ENCODE peak calls at places on chromosomes 12 and 14, in nine cellular contexts. One of them, this sample, is unnamed.

GRCh38 chr12:41962171-41962572 is 182.5 kb downstream of the GXYLT1 start:
- DNase-seq in fibroblast of villous mesenchyme: no peak
- DNase-seq in cardiac muscle cell: no peak
- DNase-seq in left lung: no peak
- DNase-seq in NB4: no peak
- DNase-seq in astrocyte of the spinal cord: peak
- DNase-seq in left ventricle myocardium inferior: peak
- DNase-seq in A549: no peak
- DNase-seq in bronchial epithelial cell: no peak
- DNase-seq in this sample: no peak

GRCh38 chr12:128905003-128905544 is 51.8 kb downstream of the GLT1D1 start:
- DNase-seq in fibroblast of villous mesenchyme: no peak
- DNase-seq in cardiac muscle cell: no peak
- DNase-seq in left lung: no peak
- DNase-seq in NB4: no peak
- DNase-seq in astrocyte of the spinal cord: no peak
- DNase-seq in left ventricle myocardium inferior: no peak
- DNase-seq in A549: no peak
- DNase-seq in bronchial epithelial cell: peak
- DNase-seq in this sample: no peak

GRCh38 chr12:13851828-13852227 is 129.6 kb downstream of the GRIN2B start:
- DNase-seq in fibroblast of villous mesenchyme: no peak
- DNase-seq in cardiac muscle cell: peak
- DNase-seq in left lung: no peak
- DNase-seq in NB4: no peak
- DNase-seq in astrocyte of the spinal cord: no peak
- DNase-seq in left ventricle myocardium inferior: no peak
- DNase-seq in A549: peak
- DNase-seq in bronchial epithelial cell: no peak
- DNase-seq in this sample: no peak

GRCh38 chr14:65330416-65330815 is 82.1 kb upstream of the FUT8 start:
- DNase-seq in fibroblast of villous mesenchyme: peak
- DNase-seq in cardiac muscle cell: no peak
- DNase-seq in left lung: no peak
- DNase-seq in NB4: no peak
- DNase-seq in astrocyte of the spinal cord: no peak
- DNase-seq in left ventricle myocardium inferior: no peak
- DNase-seq in A549: no peak
- DNase-seq in bronchial epithelial cell: peak
- DNase-seq in this sample: no peak

GRCh38 chr12:6935551-6936377 is 7.9 kb upstream of the RNU7-1 start:
- DNase-seq in fibroblast of villous mesenchyme: no peak
- DNase-seq in cardiac muscle cell: no peak
- DNase-seq in left lung: no peak
- DNase-seq in NB4: no peak
- DNase-seq in astrocyte of the spinal cord: no peak
- DNase-seq in left ventricle myocardium inferior: no peak
- DNase-seq in A549: no peak
- DNase-seq in bronchial epithelial cell: no peak
- DNase-seq in this sample: no peak

GRCh38 chr14:68795602-68796417 is 2.9 kb upstream of the ZFP36L1 start:
- DNase-seq in fibroblast of villous mesenchyme: peak
- DNase-seq in cardiac muscle cell: peak
- DNase-seq in left lung: peak
- DNase-seq in NB4: no peak
- DNase-seq in astrocyte of the spinal cord: peak
- DNase-seq in left ventricle myocardium inferior: peak
- DNase-seq in A549: peak
- DNase-seq in bronchial epithelial cell: peak
- DNase-seq in this sample: peak

GRCh38 chr12:122021822-122022392 is at the start of gene BCL7A:
- DNase-seq in fibroblast of villous mesenchyme: peak
- DNase-seq in cardiac muscle cell: peak
- DNase-seq in left lung: peak
- DNase-seq in NB4: peak
- DNase-seq in astrocyte of the spinal cord: peak
- DNase-seq in left ventricle myocardium inferior: peak
- DNase-seq in A549: peak
- DNase-seq in bronchial epithelial cell: peak
- DNase-seq in this sample: peak

GRCh38 chr14:104429291-104429861 is 150.2 kb upstream of the C14orf180 start:
- DNase-seq in fibroblast of villous mesenchyme: no peak
- DNase-seq in cardiac muscle cell: no peak
- DNase-seq in left lung: no peak
- DNase-seq in NB4: no peak
- DNase-seq in astrocyte of the spinal cord: no peak
- DNase-seq in left ventricle myocardium inferior: no peak
- DNase-seq in A549: no peak
- DNase-seq in bronchial epithelial cell: no peak
- DNase-seq in this sample: no peak

GRCh38 chr14:29705801-29706200 is 221.8 kb downstream of the PRKD1 start:
- DNase-seq in fibroblast of villous mesenchyme: no peak
- DNase-seq in cardiac muscle cell: no peak
- DNase-seq in left lung: no peak
- DNase-seq in NB4: no peak
- DNase-seq in astrocyte of the spinal cord: no peak
- DNase-seq in left ventricle myocardium inferior: no peak
- DNase-seq in A549: no peak
- DNase-seq in bronchial epithelial cell: no peak
- DNase-seq in this sample: no peak

GRCh38 chr14:29911815-29912214 is 15.8 kb downstream of the PRKD1 start:
- DNase-seq in fibroblast of villous mesenchyme: no peak
- DNase-seq in cardiac muscle cell: no peak
- DNase-seq in left lung: no peak
- DNase-seq in NB4: no peak
- DNase-seq in astrocyte of the spinal cord: no peak
- DNase-seq in left ventricle myocardium inferior: no peak
- DNase-seq in A549: no peak
- DNase-seq in bronchial epithelial cell: no peak
- DNase-seq in this sample: peak

GRCh38 chr12:124904306-124905098 is 9.9 kb downstream of the UBC start:
- DNase-seq in fibroblast of villous mesenchyme: peak
- DNase-seq in cardiac muscle cell: peak
- DNase-seq in left lung: peak
- DNase-seq in NB4: peak
- DNase-seq in astrocyte of the spinal cord: peak
- DNase-seq in left ventricle myocardium inferior: peak
- DNase-seq in A549: peak
- DNase-seq in bronchial epithelial cell: peak
- DNase-seq in this sample: no peak

GRCh38 chr12:113186666-113187325 is 1.3 kb downstream of the RITA1 start:
- DNase-seq in fibroblast of villous mesenchyme: no peak
- DNase-seq in cardiac muscle cell: no peak
- DNase-seq in left lung: no peak
- DNase-seq in NB4: no peak
- DNase-seq in astrocyte of the spinal cord: no peak
- DNase-seq in left ventricle myocardium inferior: no peak
- DNase-seq in A549: no peak
- DNase-seq in bronchial epithelial cell: no peak
- DNase-seq in this sample: no peak

GRCh38 chr14:92564361-92565039 is 50.9 kb downstream of the RIN3 start:
- DNase-seq in fibroblast of villous mesenchyme: no peak
- DNase-seq in cardiac muscle cell: no peak
- DNase-seq in left lung: peak
- DNase-seq in NB4: peak
- DNase-seq in astrocyte of the spinal cord: no peak
- DNase-seq in left ventricle myocardium inferior: peak
- DNase-seq in A549: no peak
- DNase-seq in bronchial epithelial cell: no peak
- DNase-seq in this sample: no peak

GRCh38 chr12:131636940-131637750 is 73.7 kb upstream of the SFSWAP start:
- DNase-seq in fibroblast of villous mesenchyme: no peak
- DNase-seq in cardiac muscle cell: no peak
- DNase-seq in left lung: no peak
- DNase-seq in NB4: no peak
- DNase-seq in astrocyte of the spinal cord: no peak
- DNase-seq in left ventricle myocardium inferior: no peak
- DNase-seq in A549: no peak
- DNase-seq in bronchial epithelial cell: no peak
- DNase-seq in this sample: no peak

GRCh38 chr12:7915911-7916403 is 20.0 kb downstream of the SLC2A3 start:
- DNase-seq in fibroblast of villous mesenchyme: peak
- DNase-seq in cardiac muscle cell: no peak
- DNase-seq in left lung: no peak
- DNase-seq in NB4: no peak
- DNase-seq in astrocyte of the spinal cord: no peak
- DNase-seq in left ventricle myocardium inferior: no peak
- DNase-seq in A549: no peak
- DNase-seq in bronchial epithelial cell: no peak
- DNase-seq in this sample: no peak

GRCh38 chr14:67487937-67488893 is at the start of gene TMEM229B:
- DNase-seq in fibroblast of villous mesenchyme: peak
- DNase-seq in cardiac muscle cell: no peak
- DNase-seq in left lung: peak
- DNase-seq in NB4: peak
- DNase-seq in astrocyte of the spinal cord: peak
- DNase-seq in left ventricle myocardium inferior: no peak
- DNase-seq in A549: no peak
- DNase-seq in bronchial epithelial cell: no peak
- DNase-seq in this sample: no peak

GRCh38 chr12:109466305-109466704 is 10.8 kb downstream of the KCTD10 start:
- DNase-seq in fibroblast of villous mesenchyme: no peak
- DNase-seq in cardiac muscle cell: peak
- DNase-seq in left lung: no peak
- DNase-seq in NB4: no peak
- DNase-seq in astrocyte of the spinal cord: no peak
- DNase-seq in left ventricle myocardium inferior: no peak
- DNase-seq in A549: no peak
- DNase-seq in bronchial epithelial cell: no peak
- DNase-seq in this sample: no peak

GRCh38 chr12:1618489-1618888 is 10.5 kb upstream of the WNT5B start:
- DNase-seq in fibroblast of villous mesenchyme: no peak
- DNase-seq in cardiac muscle cell: no peak
- DNase-seq in left lung: no peak
- DNase-seq in NB4: peak
- DNase-seq in astrocyte of the spinal cord: peak
- DNase-seq in left ventricle myocardium inferior: no peak
- DNase-seq in A549: no peak
- DNase-seq in bronchial epithelial cell: no peak
- DNase-seq in this sample: no peak

GRCh38 chr14:101963611-101964296 is 619 bp upstream of the DYNC1H1 start:
- DNase-seq in fibroblast of villous mesenchyme: no peak
- DNase-seq in cardiac muscle cell: no peak
- DNase-seq in left lung: no peak
- DNase-seq in NB4: no peak
- DNase-seq in astrocyte of the spinal cord: no peak
- DNase-seq in left ventricle myocardium inferior: no peak
- DNase-seq in A549: no peak
- DNase-seq in bronchial epithelial cell: no peak
- DNase-seq in this sample: no peak
- H3K4me3 ChIP-seq in fibroblast of villous mesenchyme: no peak
- H3K4me3 ChIP-seq in cardiac muscle cell: no peak
- H3K4me3 ChIP-seq in left lung: peak
- H3K4me3 ChIP-seq in NB4: no peak
- H3K4me3 ChIP-seq in astrocyte of the spinal cord: peak
- H3K4me3 ChIP-seq in left ventricle myocardium inferior: peak
- H3K4me3 ChIP-seq in A549: no peak
- H3K4me3 ChIP-seq in bronchial epithelial cell: peak
- H3K4me3 ChIP-seq in this sample: peak

GRCh38 chr14:36671149-36671548 is 9.5 kb downstream of the PAX9 start:
- DNase-seq in fibroblast of villous mesenchyme: no peak
- DNase-seq in cardiac muscle cell: no peak
- DNase-seq in left lung: no peak
- DNase-seq in NB4: no peak
- DNase-seq in astrocyte of the spinal cord: no peak
- DNase-seq in left ventricle myocardium inferior: no peak
- DNase-seq in A549: no peak
- DNase-seq in bronchial epithelial cell: no peak
- DNase-seq in this sample: no peak

GRCh38 chr14:36667679-36668078 is 6.0 kb downstream of the PAX9 start:
- DNase-seq in fibroblast of villous mesenchyme: no peak
- DNase-seq in cardiac muscle cell: no peak
- DNase-seq in left lung: no peak
- DNase-seq in NB4: no peak
- DNase-seq in astrocyte of the spinal cord: no peak
- DNase-seq in left ventricle myocardium inferior: no peak
- DNase-seq in A549: no peak
- DNase-seq in bronchial epithelial cell: no peak
- DNase-seq in this sample: peak

GRCh38 chr14:36676236-36676635 is 14.6 kb downstream of the PAX9 start:
- DNase-seq in fibroblast of villous mesenchyme: no peak
- DNase-seq in cardiac muscle cell: no peak
- DNase-seq in left lung: no peak
- DNase-seq in NB4: no peak
- DNase-seq in astrocyte of the spinal cord: no peak
- DNase-seq in left ventricle myocardium inferior: no peak
- DNase-seq in A549: no peak
- DNase-seq in bronchial epithelial cell: no peak
- DNase-seq in this sample: no peak

GRCh38 chr14:36675581-36675980 is 13.9 kb downstream of the PAX9 start:
- DNase-seq in fibroblast of villous mesenchyme: no peak
- DNase-seq in cardiac muscle cell: no peak
- DNase-seq in left lung: no peak
- DNase-seq in NB4: no peak
- DNase-seq in astrocyte of the spinal cord: no peak
- DNase-seq in left ventricle myocardium inferior: no peak
- DNase-seq in A549: no peak
- DNase-seq in bronchial epithelial cell: no peak
- DNase-seq in this sample: no peak

DNA sequence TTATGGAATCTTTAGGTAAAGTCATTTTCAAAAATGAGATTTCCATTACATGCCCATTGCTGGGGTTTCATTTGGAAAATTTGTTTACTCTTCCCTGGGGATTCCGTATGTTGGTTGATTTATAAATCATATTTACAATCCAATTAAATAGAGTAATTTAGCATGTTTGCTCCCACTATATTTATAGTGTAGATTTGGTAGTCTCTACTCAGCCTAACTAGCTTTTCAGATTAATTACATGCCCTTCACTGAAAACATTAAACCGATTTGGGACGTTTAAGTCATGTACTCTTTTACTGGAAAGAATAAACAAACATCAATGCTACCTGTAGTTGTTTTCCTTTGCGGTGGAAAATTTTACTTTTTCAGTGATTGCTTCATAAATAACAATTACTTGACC is 10.4 kb downstream of the PAX9 start:
- DNase-seq in fibroblast of villous mesenchyme: no peak
- DNase-seq in cardiac muscle cell: no peak
- DNase-seq in left lung: no peak
- DNase-seq in NB4: no peak
- DNase-seq in astrocyte of the spinal cord: no peak
- DNase-seq in left ventricle myocardium inferior: no peak
- DNase-seq in A549: no peak
- DNase-seq in bronchial epithelial cell: no peak
- DNase-seq in this sample: no peak
- H3K4me3 ChIP-seq in fibroblast of villous mesenchyme: no peak
- H3K4me3 ChIP-seq in cardiac muscle cell: no peak
- H3K4me3 ChIP-seq in left lung: no peak
- H3K4me3 ChIP-seq in NB4: no peak
- H3K4me3 ChIP-seq in astrocyte of the spinal cord: no peak
- H3K4me3 ChIP-seq in left ventricle myocardium inferior: no peak
- H3K4me3 ChIP-seq in A549: no peak
- H3K4me3 ChIP-seq in bronchial epithelial cell: no peak
- H3K4me3 ChIP-seq in this sample: no peak

GRCh38 chr12:53659609-53660008 is 16.3 kb downstream of the ATP5MC2 start:
- DNase-seq in fibroblast of villous mesenchyme: peak
- DNase-seq in cardiac muscle cell: no peak
- DNase-seq in left lung: no peak
- DNase-seq in NB4: no peak
- DNase-seq in astrocyte of the spinal cord: peak
- DNase-seq in left ventricle myocardium inferior: no peak
- DNase-seq in A549: no peak
- DNase-seq in bronchial epithelial cell: no peak
- DNase-seq in this sample: no peak
- H3K4me3 ChIP-seq in fibroblast of villous mesenchyme: no peak
- H3K4me3 ChIP-seq in cardiac muscle cell: no peak
- H3K4me3 ChIP-seq in left lung: no peak
- H3K4me3 ChIP-seq in NB4: no peak
- H3K4me3 ChIP-seq in astrocyte of the spinal cord: no peak
- H3K4me3 ChIP-seq in left ventricle myocardium inferior: peak
- H3K4me3 ChIP-seq in A549: peak
- H3K4me3 ChIP-seq in bronchial epithelial cell: no peak
- H3K4me3 ChIP-seq in this sample: no peak

GRCh38 chr12:53756300-53757094 is 4.7 kb upstream of the CISTR start:
- DNase-seq in fibroblast of villous mesenchyme: no peak
- DNase-seq in cardiac muscle cell: no peak
- DNase-seq in left lung: no peak
- DNase-seq in NB4: peak
- DNase-seq in astrocyte of the spinal cord: no peak
- DNase-seq in left ventricle myocardium inferior: no peak
- DNase-seq in A549: no peak
- DNase-seq in bronchial epithelial cell: no peak
- DNase-seq in this sample: no peak
- H3K4me3 ChIP-seq in fibroblast of villous mesenchyme: no peak
- H3K4me3 ChIP-seq in cardiac muscle cell: no peak
- H3K4me3 ChIP-seq in left lung: no peak
- H3K4me3 ChIP-seq in NB4: peak
- H3K4me3 ChIP-seq in astrocyte of the spinal cord: no peak
- H3K4me3 ChIP-seq in left ventricle myocardium inferior: no peak
- H3K4me3 ChIP-seq in A549: peak
- H3K4me3 ChIP-seq in bronchial epithelial cell: no peak
- H3K4me3 ChIP-seq in this sample: no peak

This sample was measured in A673.